ENCODE peak calls at places on chromosome 13, in seven cellular contexts. K is psoas muscle, X is Peyer's patch, A is HCT116, J is adrenal gland, T is stomach, Q is PC-3. W is an unnamed sample.

GRCh38 chr13:46630419-46631183 is 77.6 kb downstream of the LRCH1 start:
- DNase-seq in T (no peak), Q (no peak), K (no peak), A (no peak), X (no peak), J (no peak), W (no peak)

GRCh38 chr13:39618546-39618945 is 15.6 kb upstream of the LHFPL6 start:
- DNase-seq in X (no peak), A (no peak), Q (no peak), J (no peak), T (no peak), K (no peak), W (no peak)

GRCh38 chr13:78881746-78882145 is 222.8 kb upstream of the OBI1 start:
- DNase-seq in X (no peak), T (no peak), K (no peak), J (no peak), A (no peak), Q (no peak), W (no peak)

GRCh38 chr13:98541701-98542203 is 35.2 kb downstream of the STK24 start:
- DNase-seq in T (no peak), A (no peak), K (no peak), Q (no peak), X (no peak), J (no peak), W (no peak)

GRCh38 chr13:41418027-41418426 is 39.3 kb upstream of the RGCC start:
- DNase-seq in A (no peak), K (no peak), Q (no peak), J (no peak), X (no peak), T (no peak), W (no peak)

GRCh38 chr13:45827318-45827717 is 24.2 kb downstream of the SIAH3 start:
- DNase-seq in J (no peak), X (no peak), K (no peak), A (no peak), Q (no peak), T (no peak), W (no peak)

GRCh38 chr13:72463561-72463960 is 263.9 kb downstream of the MZT1 start:
- DNase-seq in J (no peak), X (no peak), T (no peak), A (no peak), Q (no peak), K (no peak), W (no peak)

GRCh38 chr13:91313103-91313502 is 34.4 kb upstream of the MIR17HG start:
- DNase-seq in T (no peak), J (no peak), Q (peak; percentile 22), K (no peak), A (no peak), X (no peak), W (no peak)

GRCh38 chr13:57634829-57635165 is 3.3 kb downstream of the PCDH17 start:
- DNase-seq in T (no peak), A (no peak), X (peak; percentile 38), K (peak; percentile 47), Q (no peak), J (peak; percentile 20), W (peak; percentile 72)

GRCh38 chr13:75415720-75416119 is 66.2 kb downstream of the TBC1D4 start:
- DNase-seq in K (no peak), A (no peak), J (no peak), X (no peak), Q (peak; percentile 73), T (no peak), W (no peak)

GRCh38 chr13:110269509-110270185 is 37.3 kb downstream of the COL4A1 start:
- DNase-seq in A (no peak), X (no peak), J (no peak), K (no peak), Q (no peak), T (no peak), W (no peak)
- H3K4me1 ChIP-seq in A (no peaks in the 10 kb centered on the region), X (no peaks in the 10 kb centered on the region), J (no peaks in the 10 kb centered on the region), K (peaks cover 8% of the 10 kb centered on the region), Q (no peaks in the 10 kb centered on the region), T (no peaks in the 10 kb centered on the region), W (no peaks in the 10 kb centered on the region)

GRCh38 chr13:73973156-73973555 is 161.0 kb downstream of the KLF12 start:
- DNase-seq in Q (no peak), X (no peak), T (no peak), A (no peak), K (no peak), J (no peak), W (no peak)

GRCh38 chr13:73975767-73976166 is 158.4 kb downstream of the KLF12 start:
- DNase-seq in X (no peak), A (no peak), Q (no peak), K (no peak), T (no peak), J (no peak), W (no peak)

GRCh38 chr13:73971481-73971880 is 162.7 kb downstream of the KLF12 start:
- DNase-seq in X (no peak), J (no peak), K (no peak), Q (no peak), A (no peak), T (no peak), W (no peak)

GRCh38 chr13:73970413-73971055 is 163.7 kb downstream of the KLF12 start:
- DNase-seq in T (no peak), J (no peak), A (no peak), K (no peak), X (no peak), Q (no peak), W (no peak)

DNA sequence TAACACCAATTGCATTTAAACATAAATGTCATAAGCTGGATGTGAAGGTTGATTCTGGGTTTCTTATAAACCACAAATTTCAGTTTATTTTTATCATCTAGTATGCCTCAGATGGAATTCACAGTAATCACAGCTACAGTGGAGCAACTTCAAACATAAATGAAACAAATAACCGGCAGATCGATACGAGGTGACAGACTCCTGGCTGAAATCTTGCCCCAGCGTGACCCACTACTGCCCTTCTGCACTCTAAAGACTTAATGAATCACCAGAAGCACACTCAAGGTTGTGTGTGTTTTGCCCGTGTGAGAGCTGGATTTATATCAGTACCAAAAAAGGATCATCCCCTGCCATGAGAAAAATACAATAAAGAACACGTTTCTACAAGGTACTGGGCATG is 161.7 kb downstream of the KLF12 start:
- DNase-seq in X (no peak), K (no peak), Q (no peak), T (no peak), A (no peak), J (no peak), W (no peak)
- H3K4me1 ChIP-seq in X (peaks cover 4% of the 10 kb centered on the region), K (peaks cover 15% of the 10 kb centered on the region), Q (no peaks in the 10 kb centered on the region), T (no peaks in the 10 kb centered on the region), A (no peaks in the 10 kb centered on the region), J (no peaks in the 10 kb centered on the region), W (peaks cover 7% of the 10 kb centered on the region)

GRCh38 chr13:51626749-51627148 is 42.5 kb downstream of the WDFY2 start:
- DNase-seq in Q (no peak), X (no peak), A (no peak), T (peak; percentile 79), J (no peak), K (no peak), W (peak; percentile 72)
- H3K4me1 ChIP-seq in Q (peaks cover 17% of the 10 kb centered on the region), X (no peaks in the 10 kb centered on the region), A (peaks cover 13% of the 10 kb centered on the region), T (peaks cover 16% of the 10 kb centered on the region), J (peaks cover 56% of the 10 kb centered on the region), K (peaks cover 15% of the 10 kb centered on the region), W (peaks cover 16% of the 10 kb centered on the region)

DNA sequence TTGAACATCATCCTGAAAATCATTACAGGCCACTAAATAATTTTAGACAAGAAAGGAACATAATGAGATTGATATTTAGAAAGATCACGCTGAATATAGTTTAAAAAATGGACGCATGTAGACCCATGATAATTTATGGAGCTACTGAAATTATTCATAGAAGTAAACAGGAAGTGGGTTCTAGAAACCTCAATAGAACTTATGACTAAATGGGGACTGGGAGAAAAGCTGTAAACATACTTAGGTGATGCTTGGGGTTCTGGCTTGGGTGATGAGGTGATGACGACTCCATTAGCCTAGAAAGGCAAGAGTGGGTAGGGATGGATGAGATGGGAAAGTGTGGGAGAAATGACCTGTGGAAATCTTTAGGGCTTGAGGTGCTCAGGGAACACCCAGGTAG is 484.0 kb downstream of the MYO16 start:
- DNase-seq in T (no peak), K (no peak), X (no peak), A (no peak), Q (no peak), J (no peak), W (no peak)
- H3K4me1 ChIP-seq in T (no peaks in the 10 kb centered on the region), K (no peaks in the 10 kb centered on the region), X (no peaks in the 10 kb centered on the region), A (no peaks in the 10 kb centered on the region), Q (no peaks in the 10 kb centered on the region), J (no peaks in the 10 kb centered on the region), W (no peaks in the 10 kb centered on the region)

DNA sequence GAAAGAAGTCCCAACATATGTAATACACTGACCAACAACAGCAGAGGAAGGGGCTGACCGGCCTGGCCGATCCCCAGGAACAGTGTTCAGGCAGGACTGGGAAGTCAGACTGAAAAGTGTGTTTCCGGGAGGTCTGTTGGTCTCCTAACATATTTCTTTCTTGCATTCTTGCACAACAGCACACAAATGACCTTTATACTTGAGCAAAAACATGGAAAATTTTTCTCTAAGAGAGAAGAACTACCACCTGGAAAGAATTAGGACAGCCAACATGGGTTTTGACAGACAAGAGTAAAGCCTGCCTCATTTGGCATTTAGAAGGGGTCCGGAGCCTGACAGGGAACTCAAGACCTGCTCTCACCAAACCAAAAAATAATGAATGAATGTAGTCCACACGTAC is 297.8 kb downstream of the OXGR1 start:
- DNase-seq in Q (no peak), T (no peak), X (no peak), K (no peak), J (no peak), A (no peak), W (no peak)
- H3K4me1 ChIP-seq in Q (no peaks in the 10 kb centered on the region), T (no peaks in the 10 kb centered on the region), X (no peaks in the 10 kb centered on the region), K (no peaks in the 10 kb centered on the region), J (peaks cover 7% of the 10 kb centered on the region), A (no peaks in the 10 kb centered on the region), W (no peaks in the 10 kb centered on the region)

GRCh38 chr13:23377603-23378002 is 55.9 kb downstream of the SACS start:
- DNase-seq in Q (no peak), T (no peak), A (no peak), J (no peak), X (no peak), K (no peak), W (no peak)
- H3K4me1 ChIP-seq in Q (peaks cover 35% of the 10 kb centered on the region), T (no peaks in the 10 kb centered on the region), A (peaks cover 11% of the 10 kb centered on the region), J (peaks cover 32% of the 10 kb centered on the region), X (peaks cover 11% of the 10 kb centered on the region), K (peaks cover 36% of the 10 kb centered on the region), W (no peaks in the 10 kb centered on the region)

GRCh38 chr13:30864352-30865130 is 41.5 kb upstream of the MEDAG start:
- DNase-seq in A (no peak), T (no peak), K (no peak), X (no peak), J (no peak), Q (no peak), W (no peak)

GRCh38 chr13:30862707-30863106 is 43.4 kb upstream of the MEDAG start:
- DNase-seq in X (no peak), Q (no peak), A (no peak), K (peak; percentile 92), T (no peak), J (no peak), W (no peak)

GRCh38 chr13:30865131-30866009 is 40.7 kb upstream of the MEDAG start:
- DNase-seq in T (peak; percentile 75), K (peak; percentile 87), A (peak; percentile 78), X (peak; percentile 76), Q (peak; percentile 75), J (peak; percentile 74), W (peak; percentile 69)

GRCh38 chr13:30863231-30863630 is 42.8 kb upstream of the MEDAG start:
- DNase-seq in X (no peak), A (no peak), K (no peak), Q (no peak), T (no peak), J (no peak), W (no peak)

GRCh38 chr13:30863796-30864195 is 42.3 kb upstream of the MEDAG start:
- DNase-seq in T (no peak), Q (no peak), J (no peak), A (no peak), K (no peak), X (no peak), W (no peak)
- H3K4me1 ChIP-seq in T (peaks cover 5% of the 10 kb centered on the region), Q (peaks cover 23% of the 10 kb centered on the region), J (peaks cover 35% of the 10 kb centered on the region), A (peaks cover 22% of the 10 kb centered on the region), K (peaks cover 26% of the 10 kb centered on the region), X (no peaks in the 10 kb centered on the region), W (peaks cover 3% of the 10 kb centered on the region)

GRCh38 chr13:50078512-50079277 is 63.5 kb downstream of the KCNRG start:
- DNase-seq in K (no peak), Q (no peak), J (no peak), A (no peak), X (no peak), T (no peak), W (no peak)
- H3K4me1 ChIP-seq in K (peaks cover 60% of the 10 kb centered on the region), Q (peaks cover 24% of the 10 kb centered on the region), J (peaks cover 66% of the 10 kb centered on the region), A (peaks cover 31% of the 10 kb centered on the region), X (no peaks in the 10 kb centered on the region), T (peaks cover 24% of the 10 kb centered on the region), W (peaks cover 4% of the 10 kb centered on the region)

W was measured in pancreas.